ENCODE peak calls at places on chromosomes 12 and 14, in five cellular contexts. A is GM03348; U is activated CD8-positive, alpha-beta memory T cell treated with anti-CD3 and anti-CD28 coated beads, Interleukin-2, amount 10 ng/mL, durations not matched to agents 7 days and 5 days; W is NCI-H2171; J is amniotic stem cell. T is an unnamed sample.

GRCh38 chr14:54881235-54881760 is 21.3 kb downstream of the GCH1 start:
- DNase-seq in A (peak; percentile 48), J (no peak), W (peak; percentile 16), U (peak; percentile 56), T (no peak)

GRCh38 chr14:99468081-99468480 is 12.6 kb downstream of the SETD3 start:
- DNase-seq in W (no peak), J (no peak), U (no peak), A (no peak), T (no peak)

GRCh38 chr14:23078692-23079116 is 16.2 kb downstream of the ACIN1 start:
- DNase-seq in J (no peak), W (no peak), A (peak; percentile 87), U (no peak), T (no peak)

GRCh38 chr12:6273209-6273928 is 37.1 kb upstream of the PLEKHG6 start:
- DNase-seq in A (no peak), U (no peak), W (no peak), J (no peak), T (no peak)

GRCh38 chr14:81401420-81402122 is 1.4 kb upstream of the STON2 start:
- DNase-seq in U (no peak), W (no peak), A (peak; percentile 77), J (no peak), T (peak; percentile 5)

GRCh38 chr14:104865631-104866441 is 768 bp downstream of the CEP170B start:
- DNase-seq in U (peak; percentile 47), W (no peak), J (peak; percentile 36), A (peak; percentile 95), T (no peak)

GRCh38 chr12:122853582-122854245 is 18.5 kb downstream of the HIP1R start:
- DNase-seq in J (no peak), A (no peak), U (no peak), W (no peak), T (no peak)

GRCh38 chr12:77124767-77125166 is 59.4 kb upstream of the E2F7 start:
- DNase-seq in U (no peak), J (no peak), W (no peak), A (no peak), T (no peak)

GRCh38 chr14:60753264-60754126 is 18.9 kb downstream of the MNAT1 start:
- DNase-seq in J (no peak), U (peak; percentile 88), W (no peak), A (no peak), T (peak; percentile 98)

GRCh38 chr14:102525213-102526143 is 15.9 kb upstream of the ANKRD9 start:
- DNase-seq in A (peak; percentile 52), U (peak; percentile 74), W (peak; percentile 38), J (peak; percentile 28), T (no peak)

GRCh38 chr12:54125950-54126695 is 62.7 kb downstream of the SMUG1 start:
- DNase-seq in J (no peak), A (peak; percentile 78), U (no peak), W (peak; percentile 16), T (no peak)

GRCh38 chr12:31525496-31526157 is 65.3 kb downstream of the DENND5B start:
- DNase-seq in W (no peak), J (no peak), U (no peak), A (no peak), T (no peak)

GRCh38 chr14:91464615-91465205 is 45.4 kb downstream of the PPP4R3A start:
- DNase-seq in U (no peak), W (no peak), J (no peak), A (no peak), T (no peak)

GRCh38 chr14:97456497-97456896 is 659.3 kb downstream of the VRK1 start:
- DNase-seq in A (no peak), J (no peak), W (no peak), U (no peak), T (no peak)

GRCh38 chr14:52279405-52279804 is 11.9 kb downstream of the PTGDR start:
- DNase-seq in U (no peak), A (peak; percentile 63), J (no peak), W (no peak), T (no peak)

GRCh38 chr12:49098035-49098451 is 3.4 kb upstream of the DHH start:
- DNase-seq in A (peak; percentile 65), W (no peak), J (no peak), U (peak; percentile 77), T (peak; percentile 44)

GRCh38 chr12:74129702-74130101 is 407.9 kb upstream of the ATXN7L3B start:
- DNase-seq in W (no peak), J (no peak), A (no peak), U (no peak), T (no peak)

GRCh38 chr14:105408592-105408991 is 10.3 kb downstream of the TEX22 start:
- DNase-seq in J (no peak), U (no peak), W (no peak), A (no peak), T (no peak)

GRCh38 chr12:127284870-127285431 is 982.0 kb upstream of the TMEM132C start:
- DNase-seq in W (no peak), U (peak; percentile 41), A (peak; percentile 61), J (peak; percentile 65), T (no peak)

GRCh38 chr14:67821121-67821520 is 1.5 kb downstream of the RAD51B start:
- DNase-seq in J (no peak), A (no peak), W (no peak), U (no peak), T (no peak)

GRCh38 chr14:65301862-65302539 is 110.5 kb upstream of the FUT8 start:
- DNase-seq in W (no peak), A (no peak), J (no peak), U (peak; percentile 68), T (no peak)

GRCh38 chr12:1007994-1008393 is 17.0 kb downstream of the ERC1 start:
- DNase-seq in U (no peak), J (no peak), W (no peak), A (no peak), T (no peak)

GRCh38 chr14:68210729-68211299 is 391.2 kb downstream of the RAD51B start:
- DNase-seq in J (peak; percentile 78), W (no peak), U (peak; percentile 76), A (peak; percentile 59), T (peak; percentile 69)

GRCh38 chr12:76450690-76451089 is 102.5 kb upstream of the BBS10 start:
- DNase-seq in A (peak; percentile 64), W (no peak), U (no peak), J (no peak), T (no peak)

GRCh38 chr12:109491671-109492070 is 14.2 kb downstream of the UBE3B start:
- DNase-seq in A (no peak), W (no peak), U (no peak), J (no peak), T (no peak)

GRCh38 chr12:122124370-122124769 is 45.8 kb downstream of the MLXIP start:
- DNase-seq in U (no peak), W (no peak), A (no peak), J (no peak), T (no peak)

GRCh38 chr12:87304406-87304805 is 724.8 kb downstream of the C12orf50 start:
- DNase-seq in A (no peak), W (no peak), J (no peak), U (no peak), T (no peak)

GRCh38 chr12:45887544-45887943 is 102.8 kb downstream of the SCAF11 start:
- DNase-seq in W (no peak), A (no peak), U (no peak), J (no peak), T (no peak)

GRCh38 chr12:67697443-67697842 is 48.9 kb downstream of the DYRK2 start:
- DNase-seq in A (no peak), J (no peak), W (no peak), U (no peak), T (peak; percentile 90)

T was measured in T-helper 2 cell.